ENCODE peak calls at places on chromosomes 7 and 10, in seven cellular contexts. B, C, M, W, G, H and F are unnamed samples. For H3K4me1, the result is how much of the 10 kb centered on the place peaks cover.

GRCh38 chr10:85548038-85548437 is 818.6 kb downstream of the GRID1 start:
- DNase-seq in G (peak), H (peak), M (peak), W (peak), C (peak), B (peak), F (peak)

GRCh38 chr7:51949726-51950644 is 633.4 kb upstream of the COBL start:
- DNase-seq in W (no peak), M (no peak), B (peak), H (no peak), C (no peak), G (peak), F (no peak)

GRCh38 chr10:52889611-52890010 is 117.0 kb upstream of the MBL2 start:
- DNase-seq in H (no peak), G (no peak), W (no peak), B (no peak), M (no peak), C (no peak), F (no peak)

GRCh38 chr10:50992972-50993766 is 81.1 kb upstream of the PRKG1 start:
- DNase-seq in G (peak), B (peak), H (peak), C (peak), W (peak), M (no peak), F (no peak)

GRCh38 chr7:55074008-55074499 is 55.2 kb downstream of the EGFR start:
- DNase-seq in C (peak), B (no peak), M (peak), G (peak), H (peak), W (peak), F (peak)

GRCh38 chr7:29471444-29472138 is 92.0 kb upstream of the PRR15 start:
- DNase-seq in H (no peak), W (no peak), C (peak), B (no peak), G (no peak), M (no peak), F (no peak)

GRCh38 chr7:100584046-100584676 is 1.8 kb downstream of the LRCH4 start:
- DNase-seq in B (peak), H (no peak), C (no peak), W (peak), M (no peak), G (no peak), F (no peak)

GRCh38 chr7:101232141-101232821 is 5.3 kb downstream of the CLDN15 start:
- DNase-seq in B (peak), M (peak), H (no peak), G (no peak), W (no peak), C (peak), F (peak)

GRCh38 chr7:7077945-7078344 is 104.4 kb upstream of the C1GALT1 start:
- DNase-seq in G (no peak), M (no peak), B (no peak), H (no peak), C (no peak), W (no peak), F (no peak)

GRCh38 chr7:79282882-79283602 is 170.4 kb downstream of the MAGI2 start:
- DNase-seq in B (no peak), C (no peak), W (peak), H (no peak), G (peak), M (no peak), F (peak)

GRCh38 chr7:67019562-67020390 is 23.1 kb downstream of the TYW1 start:
- DNase-seq in M (no peak), H (no peak), W (no peak), G (peak), B (no peak), C (no peak), F (peak)

GRCh38 chr10:61159253-61159652 is 215.3 kb upstream of the RHOBTB1 start:
- DNase-seq in W (peak), B (no peak), G (peak), M (peak), H (no peak), C (no peak), F (peak)

GRCh38 chr10:64115471-64115870 is 594.3 kb downstream of the REEP3 start:
- DNase-seq in M (no peak), G (no peak), B (no peak), H (no peak), W (no peak), C (no peak), F (peak)

GRCh38 chr7:40566879-40567278 is 432.1 kb downstream of the SUGCT start:
- DNase-seq in W (no peak), G (no peak), B (no peak), C (no peak), H (no peak), M (no peak), F (no peak)

GRCh38 chr7:34928560-34928959 is 108.7 kb downstream of the DPY19L1 start:
- DNase-seq in G (no peak), C (no peak), H (no peak), B (no peak), W (no peak), M (no peak), F (no peak)

GRCh38 chr7:34931739-34932138 is 105.5 kb downstream of the DPY19L1 start:
- DNase-seq in G (no peak), W (no peak), M (no peak), B (no peak), H (no peak), C (no peak), F (no peak)

DNA sequence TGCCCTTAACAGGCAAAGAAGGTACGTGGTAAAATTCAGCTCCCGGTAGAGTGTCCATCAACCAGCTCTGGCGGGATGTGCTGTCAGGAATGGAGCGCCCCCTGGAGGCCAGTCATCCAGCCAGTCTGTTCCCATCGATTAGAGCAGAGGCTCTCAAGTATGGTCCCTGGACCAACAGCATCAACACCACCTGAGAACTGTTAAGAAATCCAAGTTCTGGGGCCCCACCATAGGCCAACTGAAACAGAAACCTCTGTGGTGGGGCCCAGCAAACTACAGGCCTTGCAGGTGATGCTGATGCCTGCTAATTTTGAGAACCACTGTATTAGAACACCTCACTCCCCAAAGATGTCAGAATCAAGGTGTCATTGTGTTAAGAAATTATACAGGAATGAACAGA is 109.2 kb downstream of the DPY19L1 start:
- DNase-seq in H (no peak), W (peak), B (peak), C (peak), G (no peak), M (peak), F (peak)
- TF ChIP-seq CTCF in H (peak), W (peak), B (peak), C (peak), G (peak), M (peak), F (peak)

DNA sequence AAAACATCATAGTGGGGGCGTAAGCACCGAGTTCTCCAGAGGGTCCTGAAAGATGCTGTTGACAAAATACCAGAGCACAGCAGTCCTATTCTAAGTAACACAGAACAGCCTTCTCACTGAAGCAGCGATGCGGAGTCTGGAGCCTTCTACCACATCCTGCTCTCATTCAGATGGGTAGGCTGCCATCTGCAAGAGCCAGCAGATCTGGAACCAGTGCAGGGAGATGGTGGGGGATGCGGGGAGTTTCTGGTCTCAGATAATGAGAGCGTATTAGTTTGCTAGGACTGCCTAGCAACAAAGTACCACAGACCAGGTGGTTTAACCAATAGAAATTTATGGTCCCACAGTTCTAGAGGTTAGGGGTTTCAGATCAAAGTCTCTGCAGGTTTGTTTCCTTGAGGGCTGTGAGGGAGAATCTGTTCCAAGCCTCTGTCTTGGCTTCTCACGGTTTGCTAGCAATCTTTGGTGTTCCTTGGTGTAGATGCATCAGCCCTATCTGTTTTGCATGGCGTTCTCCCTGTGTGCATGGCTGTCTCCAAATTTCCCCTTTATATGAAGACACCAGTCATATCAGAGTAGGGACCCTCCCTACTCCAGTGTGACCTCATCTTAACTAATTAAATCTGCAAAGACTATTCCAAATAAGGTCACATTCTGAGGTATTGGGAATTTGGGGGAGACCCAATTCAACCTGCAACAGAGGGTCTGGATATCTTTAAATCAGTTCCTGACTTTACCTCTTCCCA is 52.0 kb upstream of the STEAP1B start:
- DNase-seq in C (no peak), B (no peak), H (no peak), M (no peak), W (no peak), G (no peak), F (no peak)
- H3K4me1 ChIP-seq in C (under half), B (under half), H (under half), M (under half), W (under half), G (under half), F (under half)

GRCh38 chr10:21515581-21516269 is 9.8 kb downstream of the SKIDA1 start:
- DNase-seq in W (no peak), B (peak), G (no peak), C (no peak), M (no peak), H (no peak), F (no peak)

GRCh38 chr10:21513035-21513434 is 12.4 kb downstream of the SKIDA1 start:
- DNase-seq in G (no peak), W (no peak), H (no peak), M (no peak), B (no peak), C (no peak), F (no peak)

GRCh38 chr10:21516270-21517131 is 9.0 kb downstream of the SKIDA1 start:
- DNase-seq in B (peak), H (peak), G (peak), C (peak), W (peak), M (peak), F (peak)

GRCh38 chr10:21514101-21514807 is 11.2 kb downstream of the SKIDA1 start:
- DNase-seq in M (no peak), G (no peak), W (no peak), C (no peak), B (no peak), H (no peak), F (no peak)

GRCh38 chr10:21514808-21515580 is 10.5 kb downstream of the SKIDA1 start:
- DNase-seq in G (no peak), H (no peak), W (no peak), C (no peak), M (no peak), B (peak), F (no peak)
- TF ChIP-seq CTCF in G (no peak), H (no peak), W (no peak), C (no peak), M (no peak), B (no peak), F (no peak)

GRCh38 chr10:112955736-112956421 is 5.8 kb downstream of the TCF7L2 start:
- DNase-seq in H (no peak), B (no peak), M (no peak), C (peak), W (peak), G (peak), F (peak)
- H3K4me1 ChIP-seq in H (half or more), B (half or more), M (under half), C (under half), W (half or more), G (half or more), F (half or more)

DNA sequence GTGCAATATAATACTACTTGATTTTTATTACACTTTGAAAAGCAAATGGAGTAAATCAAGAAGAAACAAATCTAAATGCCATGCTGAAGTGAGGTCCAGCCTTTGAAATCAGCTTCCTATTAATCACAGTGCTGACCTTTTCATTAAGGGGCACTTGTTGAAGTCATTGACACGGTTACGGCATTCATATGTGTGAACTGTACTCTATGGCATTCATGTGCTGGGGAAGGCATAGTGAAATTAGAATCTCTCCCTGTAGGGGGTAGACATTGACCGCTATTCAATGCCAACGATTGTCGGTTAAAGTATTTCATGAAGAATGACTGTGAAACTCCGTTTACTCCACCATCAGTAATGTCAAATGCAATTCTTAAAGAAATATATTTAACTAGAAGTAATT is 296.1 kb upstream of the SEMA3A start:
- DNase-seq in M (no peak), B (no peak), W (peak), G (peak), H (no peak), C (no peak), F (no peak)
- TF ChIP-seq CTCF in M (no peak), B (no peak), W (no peak), G (peak), H (no peak), C (no peak), F (no peak)